ENCODE peak calls at places on chromosomes 4 and X, in four cellular contexts. J, M, V and Q are unnamed samples.

GRCh38 chr4:152970102-152970820 is 34.1 kb downstream of the FHDC1 start:
- DNase-seq in J (peak; percentile 73), M (no peak), V (peak; percentile 64), Q (no peak)

GRCh38 chrX:15973299-15973698 is 118.7 kb upstream of the AP1S2 start:
- DNase-seq in J (peak; percentile 21), M (no peak), V (peak; percentile 43), Q (no peak)

GRCh38 chr4:3673176-3673575 is 93.0 kb upstream of the ADRA2C start:
- DNase-seq in J (no peak), M (no peak), V (no peak), Q (no peak)

GRCh38 chr4:31455612-31456011 is 735.4 kb downstream of the PCDH7 start:
- DNase-seq in J (no peak), M (no peak), V (no peak), Q (no peak)

GRCh38 chr4:137082051-137082450 is 450.2 kb downstream of the PCDH18 start:
- DNase-seq in J (no peak), M (no peak), V (no peak), Q (no peak)

GRCh38 chr4:8607603-8608481 is 15.3 kb downstream of the CPZ start:
- DNase-seq in J (no peak), M (no peak), V (peak; percentile 20), Q (peak; percentile 86)

GRCh38 chrX:5425119-5425518 is 803.5 kb downstream of the NLGN4X start:
- DNase-seq in J (no peak), M (no peak), V (no peak), Q (no peak)

GRCh38 chr4:96103086-96103485 is 263.2 kb downstream of the PDHA2 start:
- DNase-seq in J (no peak), M (no peak), V (no peak), Q (no peak)

GRCh38 chr4:68581382-68582338 is 5.5 kb upstream of the UGT2B17 start:
- DNase-seq in J (no peak), M (no peak), V (no peak), Q (no peak)

GRCh38 chr4:39383690-39384089 is 17.5 kb upstream of the RFC1 start:
- DNase-seq in J (no peak), M (no peak), V (no peak), Q (no peak)

GRCh38 chrX:18288716-18289115 is 65.8 kb downstream of the SCML2 start:
- DNase-seq in J (no peak), M (no peak), V (no peak), Q (no peak)

GRCh38 chr4:109833756-109834155 is 6.0 kb downstream of the RRH start:
- DNase-seq in J (no peak), M (no peak), V (no peak), Q (no peak)

GRCh38 chr4:53477038-53477565 is 99.7 kb downstream of the FIP1L1 start:
- DNase-seq in J (no peak), M (no peak), V (no peak), Q (no peak)

GRCh38 chrX:78652971-78653822 is 5.9 kb downstream of the RTL3 start:
- DNase-seq in J (peak; percentile 89), M (no peak), V (peak; percentile 80), Q (no peak)

GRCh38 chr4:80333121-80333520 is 2.4 kb upstream of the CFAP299 start:
- DNase-seq in J (no peak), M (no peak), V (peak; percentile 27), Q (no peak)

GRCh38 chr4:8228319-8229250 is 29.5 kb downstream of the SH3TC1 start:
- DNase-seq in J (peak; percentile 86), M (peak; percentile 55), V (peak; percentile 75), Q (no peak)

GRCh38 chr4:168694669-168695068 is 197.8 kb downstream of the PALLD start:
- DNase-seq in J (peak; percentile 79), M (no peak), V (peak; percentile 33), Q (no peak)

GRCh38 chrX:151675121-151675746 is 20.0 kb upstream of the PRRG3 start:
- DNase-seq in J (no peak), M (no peak), V (no peak), Q (no peak)

GRCh38 chr4:113674251-113674650 is 87.3 kb downstream of the CAMK2D start:
- DNase-seq in J (no peak), M (no peak), V (peak; percentile 45), Q (no peak)

GRCh38 chr4:4673070-4673469 is 131.2 kb upstream of the STX18 start:
- DNase-seq in J (no peak), M (no peak), V (peak; percentile 52), Q (no peak)

GRCh38 chr4:83489711-83490326 is 4.9 kb upstream of the ABRAXAS1 start:
- DNase-seq in J (no peak), M (no peak), V (no peak), Q (no peak)

GRCh38 chr4:100688368-100688767 is 170.5 kb upstream of the EMCN start:
- DNase-seq in J (no peak), M (no peak), V (no peak), Q (no peak)

GRCh38 chr4:9841072-9841471 is 59.6 kb downstream of the DRD5 start:
- DNase-seq in J (no peak), M (no peak), V (no peak), Q (no peak)

GRCh38 chrX:38985375-38985774 is 184.1 kb downstream of the MID1IP1 start:
- DNase-seq in J (no peak), M (no peak), V (peak; percentile 27), Q (no peak)

GRCh38 chr4:100362363-100362762 is 155.5 kb downstream of the EMCN start:
- DNase-seq in J (no peak), M (no peak), V (peak; percentile 28), Q (no peak)

GRCh38 chr4:9765091-9765490 is 16.3 kb upstream of the DRD5 start:
- DNase-seq in J (no peak), M (no peak), V (peak; percentile 2), Q (no peak)

GRCh38 chr4:78799551-78800495 is 23.7 kb downstream of the BMP2K start:
- DNase-seq in J (no peak), M (no peak), V (no peak), Q (no peak)

GRCh38 chr4:185467101-185467500 is 4.4 kb downstream of the CCDC110 start:
- DNase-seq in J (peak; percentile 13), M (no peak), V (peak; percentile 49), Q (no peak)

GRCh38 chrX:110678591-110678990 is 117.0 kb downstream of the CHRDL1 start:
- DNase-seq in J (no peak), M (no peak), V (no peak), Q (no peak)

GRCh38 chrX:139881572-139881971 is 51.3 kb downstream of the ATP11C start:
- DNase-seq in J (peak; percentile 45), M (no peak), V (peak; percentile 28), Q (no peak)

GRCh38 chr4:64598068-64598467 is 188.8 kb upstream of the TECRL start:
- DNase-seq in J (no peak), M (no peak), V (no peak), Q (no peak)

GRCh38 chr4:73668806-73669205 is 48.6 kb upstream of the RASSF6 start:
- DNase-seq in J (peak; percentile 37), M (no peak), V (peak; percentile 59), Q (no peak)

GRCh38 chrX:47831788-47832187 is 4.9 kb upstream of the ZNF81 start:
- DNase-seq in J (no peak), M (no peak), V (peak; percentile 58), Q (no peak)

GRCh38 chrX:102837843-102838242 is 99.2 kb upstream of the RAB40AL start:
- DNase-seq in J (no peak), M (no peak), V (peak; percentile 27), Q (no peak)

GRCh38 chrX:56794404-56794803 is 65.4 kb downstream of the NBDY start:
- DNase-seq in J (no peak), M (no peak), V (no peak), Q (peak; percentile 31)

GRCh38 chr4:163048447-163048846 is 118.2 kb downstream of the NAF1 start:
- DNase-seq in J (peak; percentile 10), M (no peak), V (peak; percentile 2), Q (no peak)

GRCh38 chr4:87058272-87059073 is 123.7 kb downstream of the AFF1 start:
- DNase-seq in J (no peak), M (no peak), V (peak; percentile 32), Q (no peak)

GRCh38 chrX:132015875-132016274 is 7.2 kb upstream of the STK26 start:
- DNase-seq in J (no peak), M (no peak), V (peak; percentile 7), Q (no peak)
- TF ChIP-seq CTCF in J (no peak), M (no peak), V (no peak), Q (no peak)

DNA sequence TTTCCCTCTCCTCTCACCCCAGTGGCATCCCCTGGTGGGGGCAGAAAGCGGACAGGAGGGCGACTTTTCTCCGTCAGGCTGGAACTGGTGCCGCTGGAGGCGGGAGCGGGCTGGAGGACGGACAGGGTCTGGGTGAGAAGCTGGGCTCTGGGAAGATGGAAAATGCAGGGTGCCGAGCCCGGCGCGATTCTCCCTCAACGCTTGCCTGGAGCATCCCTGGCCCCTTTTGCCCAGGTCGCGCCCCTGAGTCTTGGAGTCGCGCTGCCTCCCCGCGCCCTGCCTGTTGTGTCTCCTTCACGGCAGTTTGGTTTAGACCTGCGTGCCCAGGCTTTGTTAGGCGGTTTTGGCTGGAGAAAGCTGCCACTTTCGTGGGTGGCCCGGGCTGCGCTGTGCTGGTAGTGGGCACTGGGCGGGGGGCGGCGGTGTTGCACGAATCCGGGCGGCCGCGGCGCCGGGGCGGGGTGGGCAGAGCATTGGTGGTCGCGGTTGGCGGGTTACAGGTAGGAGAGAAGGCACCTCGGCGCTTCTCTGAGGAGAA is 2.0 kb downstream of the ADGRL3 start:
- DNase-seq in J (peak; percentile 8), M (no peak), V (peak; percentile 17), Q (peak; percentile 70)
- TF ChIP-seq CTCF in J (no peak), M (no peak), V (no peak), Q (no peak)

DNA sequence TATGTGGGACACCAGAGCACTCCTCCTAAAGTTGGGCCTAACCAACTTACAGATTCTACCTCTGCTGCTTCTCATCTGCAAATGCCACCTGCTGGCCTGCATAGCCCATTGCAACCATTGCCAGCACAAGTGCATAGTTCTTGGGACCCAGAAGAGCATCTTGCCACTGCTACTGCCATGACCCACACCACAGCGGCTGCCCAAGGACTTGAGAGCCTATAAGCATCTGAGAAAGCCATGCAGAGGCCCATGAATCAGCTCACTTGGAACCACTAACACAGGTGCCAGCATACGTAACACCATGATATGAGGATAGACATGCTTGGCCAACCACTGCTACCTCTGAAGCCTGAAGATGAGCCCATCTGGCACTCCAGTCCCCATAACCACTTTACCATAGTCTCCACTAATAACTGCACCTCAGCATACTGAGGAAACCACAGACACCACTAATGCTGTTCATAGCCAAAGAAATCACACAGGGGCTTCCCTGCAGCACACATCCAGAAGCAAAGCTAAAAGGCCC is 258.1 kb upstream of the AGTR2 start:
- DNase-seq in J (no peak), M (no peak), V (no peak), Q (no peak)
- TF ChIP-seq CTCF in J (peak; percentile 20), M (no peak), V (no peak), Q (no peak)

DNA sequence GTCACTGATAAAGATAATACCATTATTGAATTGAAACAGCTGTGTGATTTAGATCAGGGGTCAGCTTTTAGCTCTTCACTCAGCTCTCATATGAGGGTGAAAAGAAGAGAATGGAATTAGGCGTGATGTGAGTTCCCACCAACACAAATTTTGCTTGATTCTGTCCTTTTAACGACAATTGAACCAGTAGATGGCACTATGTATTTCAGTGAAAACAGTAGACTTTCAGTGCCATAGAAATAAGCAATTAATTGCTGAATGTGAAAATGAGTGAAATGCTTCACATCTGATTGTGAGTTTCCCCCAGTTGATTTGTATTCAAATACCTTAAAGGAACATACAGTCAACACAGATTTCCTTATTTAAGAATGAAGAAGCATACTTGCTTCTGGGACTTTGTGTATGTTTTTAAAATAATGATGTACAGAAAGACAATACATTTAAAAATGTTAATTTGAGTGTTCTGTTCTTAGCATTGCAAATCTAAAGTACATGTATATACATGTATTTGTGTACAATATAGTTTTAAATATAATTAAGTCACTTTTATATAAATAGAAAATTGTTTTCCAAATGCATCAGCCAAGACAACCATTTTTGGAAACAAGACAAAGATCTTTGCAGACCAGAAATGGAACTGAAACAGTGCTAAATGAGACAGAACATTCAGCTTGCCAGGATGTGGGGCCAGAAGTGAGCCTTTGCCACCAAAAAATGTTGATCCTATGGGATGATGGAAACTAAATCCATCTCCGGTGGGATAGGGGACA is 178.8 kb downstream of the SNCA start:
- DNase-seq in J (peak; percentile 57), M (peak; percentile 1), V (peak; percentile 63), Q (no peak)
- TF ChIP-seq CTCF in J (peak; percentile 49), M (peak; percentile 60), V (peak; percentile 50), Q (peak; percentile 57)